ENCODE peak calls at places on chromosome 3, in five cellular contexts. P is HS-5, F is K562, A is posterior cingulate gyrus, N is amniotic epithelial cell. J is an unnamed sample.

GRCh38 chr3:50126287-50127211 is 28.6 kb upstream of the SEMA3F start:
- DNase-seq in A (no peak), P (no peak), F (peak; percentile 30), N (peak; percentile 71), J (no peak)

GRCh38 chr3:170387952-170388351 is 30.4 kb downstream of the SKIL start:
- DNase-seq in F (no peak), P (no peak), A (no peak), N (peak; percentile 83), J (no peak)

GRCh38 chr3:188931531-188931930 is 240.2 kb upstream of the TPRG1 start:
- DNase-seq in F (no peak), N (no peak), A (no peak), P (no peak), J (no peak)

GRCh38 chr3:71753716-71754609 is at the start of gene GPR27:
- DNase-seq in A (no peak), N (peak; percentile 41), P (no peak), F (no peak), J (no peak)

GRCh38 chr3:124995460-124995994 is 60.3 kb downstream of the HEG1 start:
- DNase-seq in F (peak; percentile 8), A (peak; percentile 40), N (peak; percentile 40), P (no peak), J (no peak)

GRCh38 chr3:58526124-58526957 is 10.6 kb downstream of the ACOX2 start:
- DNase-seq in P (peak; percentile 75), A (no peak), F (no peak), N (peak; percentile 96), J (no peak)

GRCh38 chr3:70882104-70882503 is 569.7 kb upstream of the MDFIC2 start:
- DNase-seq in A (no peak), N (no peak), P (no peak), F (no peak), J (no peak)

GRCh38 chr3:60322334-60322856 is 928.9 kb downstream of the FHIT start:
- DNase-seq in P (no peak), N (no peak), F (no peak), A (no peak), J (no peak)

GRCh38 chr3:130849111-130849552 is 44.8 kb upstream of the ATP2C1 start:
- DNase-seq in A (no peak), P (no peak), N (no peak), F (no peak), J (peak; percentile 43)

GRCh38 chr3:164408356-164408755 is 669.9 kb downstream of the SI start:
- DNase-seq in F (no peak), P (peak; percentile 10), A (no peak), N (no peak), J (no peak)

GRCh38 chr3:12681586-12682371 is 17.9 kb upstream of the RAF1 start:
- DNase-seq in P (no peak), F (no peak), N (peak; percentile 86), A (no peak), J (no peak)

GRCh38 chr3:156674911-156675743 is 737 bp downstream of the TIPARP start:
- DNase-seq in P (peak; percentile 16), F (peak; percentile 53), N (peak; percentile 36), A (peak; percentile 38), J (no peak)

GRCh38 chr3:185760091-185760490 is 64.8 kb downstream of the IGF2BP2 start:
- DNase-seq in F (no peak), P (no peak), A (no peak), N (no peak), J (no peak)

GRCh38 chr3:194560047-194560446 is 73.2 kb downstream of the TMEM44 start:
- DNase-seq in A (no peak), N (no peak), F (no peak), P (no peak), J (no peak)

GRCh38 chr3:127632441-127632840 is 3.5 kb downstream of the PODXL2 start:
- DNase-seq in F (no peak), A (no peak), N (no peak), P (no peak), J (no peak)

GRCh38 chr3:96796101-96796500 is 18.3 kb upstream of the EPHA6 start:
- DNase-seq in A (no peak), P (no peak), N (no peak), F (no peak), J (no peak)

GRCh38 chr3:51391566-51392300 is 648 bp downstream of the RBM15B start:
- DNase-seq in A (no peak), N (peak; percentile 35), P (no peak), F (peak; percentile 52), J (no peak)

GRCh38 chr3:98521897-98522537 is 685 bp downstream of the CLDND1 start:
- DNase-seq in F (peak; percentile 14), A (no peak), P (peak; percentile 35), N (peak; percentile 68), J (peak; percentile 11)

GRCh38 chr3:86837871-86838270 is 153.1 kb downstream of the VGLL3 start:
- DNase-seq in N (peak; percentile 65), F (no peak), P (no peak), A (no peak), J (no peak)

GRCh38 chr3:32387512-32387911 is 4.1 kb upstream of the CMTM7 start:
- DNase-seq in P (no peak), A (no peak), F (no peak), N (no peak), J (no peak)

GRCh38 chr3:144112036-144112435 is 140.4 kb downstream of the DIPK2A start:
- DNase-seq in N (no peak), P (no peak), F (no peak), A (peak; percentile 25), J (no peak)

J was measured in Jurkat, Clone E6-1.